ENCODE peak calls at places on chromosome 6, in five cellular contexts. One of them, this sample, is unnamed.

GRCh38 chr6:54060286-54060685 is 51.0 kb upstream of the MLIP start:
- DNase-seq in HL-60: no peak
- DNase-seq in cardiac fibroblast: peak; percentile 91
- DNase-seq in PC-3: no peak
- DNase-seq in lung: no peak
- DNase-seq in this sample: no peak

GRCh38 chr6:139145661-139146060 is 10.8 kb downstream of the HECA start:
- DNase-seq in cardiac fibroblast: no peak
- DNase-seq in lung: no peak
- DNase-seq in PC-3: no peak
- DNase-seq in HL-60: no peak
- DNase-seq in this sample: no peak

GRCh38 chr6:149862901-149863595 is 1.1 kb downstream of the LRP11 start:
- DNase-seq in PC-3: peak; percentile 87
- DNase-seq in HL-60: peak; percentile 64
- DNase-seq in lung: peak; percentile 80
- DNase-seq in cardiac fibroblast: peak; percentile 87
- DNase-seq in this sample: no peak

GRCh38 chr6:96907498-96907897 is 9.8 kb upstream of the NDUFAF4 start:
- DNase-seq in HL-60: no peak
- DNase-seq in PC-3: no peak
- DNase-seq in lung: no peak
- DNase-seq in cardiac fibroblast: peak; percentile 46
- DNase-seq in this sample: no peak

GRCh38 chr6:132122871-132123270 is 171.7 kb upstream of the CCN2 start:
- DNase-seq in lung: no peak
- DNase-seq in PC-3: no peak
- DNase-seq in HL-60: no peak
- DNase-seq in cardiac fibroblast: peak; percentile 24
- DNase-seq in this sample: no peak

GRCh38 chr6:107991939-107992560 is 34.0 kb upstream of the SEC63 start:
- DNase-seq in PC-3: no peak
- DNase-seq in lung: no peak
- DNase-seq in cardiac fibroblast: no peak
- DNase-seq in HL-60: no peak
- DNase-seq in this sample: no peak

GRCh38 chr6:105072799-105073199 is 107.0 kb downstream of the POPDC3 start:
- DNase-seq in PC-3: peak; percentile 62
- DNase-seq in lung: no peak
- DNase-seq in cardiac fibroblast: no peak
- DNase-seq in HL-60: no peak
- DNase-seq in this sample: no peak

GRCh38 chr6:149026530-149026942 is 279.7 kb downstream of the UST start:
- DNase-seq in lung: no peak
- DNase-seq in cardiac fibroblast: peak; percentile 86
- DNase-seq in PC-3: peak; percentile 82
- DNase-seq in HL-60: peak; percentile 15
- DNase-seq in this sample: no peak

GRCh38 chr6:20911826-20912225 is 377.6 kb downstream of the CDKAL1 start:
- DNase-seq in HL-60: no peak
- DNase-seq in PC-3: no peak
- DNase-seq in cardiac fibroblast: no peak
- DNase-seq in lung: no peak
- DNase-seq in this sample: no peak

GRCh38 chr6:31794294-31794865 is 1.2 kb downstream of the VARS1 start:
- DNase-seq in HL-60: peak; percentile 40
- DNase-seq in PC-3: peak; percentile 35
- DNase-seq in lung: no peak
- DNase-seq in cardiac fibroblast: peak; percentile 51
- DNase-seq in this sample: no peak

GRCh38 chr6:94071835-94072234 is 652.5 kb upstream of the EPHA7 start:
- DNase-seq in cardiac fibroblast: peak; percentile 18
- DNase-seq in HL-60: no peak
- DNase-seq in PC-3: peak; percentile 4
- DNase-seq in lung: no peak
- DNase-seq in this sample: no peak
- TF ChIP-seq CTCF in cardiac fibroblast: peak; percentile 15
- TF ChIP-seq CTCF in HL-60: no peak
- TF ChIP-seq CTCF in PC-3: peak; percentile 41
- TF ChIP-seq CTCF in lung: no peak
- TF ChIP-seq CTCF in this sample: no peak

GRCh38 chr6:27650620-27651370 is 177.9 kb upstream of the ZNF184 start:
- DNase-seq in lung: no peak
- DNase-seq in PC-3: peak; percentile 92
- DNase-seq in HL-60: peak; percentile 58
- DNase-seq in cardiac fibroblast: peak; percentile 57
- DNase-seq in this sample: no peak
- TF ChIP-seq CTCF in lung: no peak
- TF ChIP-seq CTCF in PC-3: peak; percentile 54
- TF ChIP-seq CTCF in HL-60: no peak
- TF ChIP-seq CTCF in cardiac fibroblast: peak; percentile 30
- TF ChIP-seq CTCF in this sample: no peak

GRCh38 chr6:100078509-100078908 is 84.5 kb upstream of the MCHR2 start:
- DNase-seq in HL-60: no peak
- DNase-seq in lung: no peak
- DNase-seq in cardiac fibroblast: peak; percentile 17
- DNase-seq in PC-3: peak; percentile 71
- DNase-seq in this sample: no peak
- TF ChIP-seq CTCF in HL-60: no peak
- TF ChIP-seq CTCF in lung: no peak
- TF ChIP-seq CTCF in cardiac fibroblast: peak; percentile 40
- TF ChIP-seq CTCF in PC-3: peak; percentile 79
- TF ChIP-seq CTCF in this sample: no peak

GRCh38 chr6:162123797-162124196 is 603.8 kb downstream of the PRKN start:
- DNase-seq in lung: no peak
- DNase-seq in cardiac fibroblast: peak; percentile 14
- DNase-seq in PC-3: no peak
- DNase-seq in HL-60: no peak
- DNase-seq in this sample: no peak
- TF ChIP-seq CTCF in lung: no peak
- TF ChIP-seq CTCF in cardiac fibroblast: no peak
- TF ChIP-seq CTCF in PC-3: peak; percentile 35
- TF ChIP-seq CTCF in HL-60: no peak
- TF ChIP-seq CTCF in this sample: peak; percentile 37

GRCh38 chr6:40999498-41000070 is 39.4 kb downstream of the UNC5CL start:
- DNase-seq in PC-3: peak; percentile 35
- DNase-seq in lung: peak; percentile 65
- DNase-seq in cardiac fibroblast: peak; percentile 78
- DNase-seq in HL-60: peak; percentile 66
- DNase-seq in this sample: peak; percentile 63
- TF ChIP-seq CTCF in PC-3: peak; percentile 44
- TF ChIP-seq CTCF in lung: peak; percentile 7
- TF ChIP-seq CTCF in cardiac fibroblast: peak; percentile 44
- TF ChIP-seq CTCF in HL-60: peak; percentile 27
- TF ChIP-seq CTCF in this sample: peak; percentile 27

DNA sequence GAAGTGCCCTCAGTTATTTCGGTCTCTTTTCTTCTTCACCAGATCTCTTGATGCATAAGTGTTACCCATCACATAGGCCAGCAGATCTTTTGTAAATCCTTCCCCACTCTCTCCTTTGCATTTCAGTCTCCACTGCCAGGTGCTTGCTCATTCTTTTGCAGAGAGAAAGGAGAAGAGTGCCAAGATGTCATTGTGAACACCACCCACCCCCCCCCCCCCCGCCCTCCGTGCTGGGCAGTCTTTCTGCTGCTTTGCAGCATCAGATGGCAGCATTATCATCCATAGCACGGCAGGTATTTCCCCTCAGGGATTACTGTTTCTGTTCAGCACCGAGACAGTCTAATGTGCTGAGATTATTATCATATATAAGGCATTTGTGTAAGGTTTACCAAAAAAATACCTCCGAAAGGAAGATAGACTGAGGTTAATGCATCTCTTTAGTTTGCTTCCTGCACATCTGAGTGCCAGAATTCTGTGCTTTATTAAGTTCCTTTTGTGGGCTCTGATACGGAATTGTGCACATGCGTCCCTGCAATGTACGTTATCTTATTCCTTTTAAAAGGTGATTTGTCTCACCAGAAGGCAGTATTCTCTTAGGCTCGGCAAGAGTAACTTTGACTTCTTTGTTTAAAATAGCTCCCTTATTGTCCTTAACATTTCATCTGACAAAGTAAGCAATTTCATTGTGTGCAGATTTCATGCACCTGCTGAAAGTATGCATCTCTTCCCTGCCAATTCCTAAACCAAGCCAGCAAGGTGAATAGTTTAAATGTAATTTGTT is 128.8 kb downstream of the PHACTR1 start:
- DNase-seq in PC-3: no peak
- DNase-seq in lung: no peak
- DNase-seq in cardiac fibroblast: no peak
- DNase-seq in HL-60: no peak
- DNase-seq in this sample: no peak
- TF ChIP-seq CTCF in PC-3: no peak
- TF ChIP-seq CTCF in lung: no peak
- TF ChIP-seq CTCF in cardiac fibroblast: no peak
- TF ChIP-seq CTCF in HL-60: no peak
- TF ChIP-seq CTCF in this sample: no peak

GRCh38 chr6:35945650-35946025 is 24.7 kb upstream of the SRPK1 start:
- DNase-seq in PC-3: no peak
- DNase-seq in cardiac fibroblast: no peak
- DNase-seq in lung: no peak
- DNase-seq in HL-60: no peak
- DNase-seq in this sample: no peak

GRCh38 chr6:35943390-35943789 is 22.5 kb upstream of the SRPK1 start:
- DNase-seq in HL-60: peak; percentile 31
- DNase-seq in lung: no peak
- DNase-seq in cardiac fibroblast: no peak
- DNase-seq in PC-3: no peak
- DNase-seq in this sample: no peak

GRCh38 chr6:35954335-35954734 is 33.4 kb upstream of the SRPK1 start:
- DNase-seq in cardiac fibroblast: no peak
- DNase-seq in lung: no peak
- DNase-seq in HL-60: no peak
- DNase-seq in PC-3: no peak
- DNase-seq in this sample: no peak

GRCh38 chr6:35948725-35949124 is 27.8 kb upstream of the SRPK1 start:
- DNase-seq in cardiac fibroblast: peak; percentile 42
- DNase-seq in PC-3: peak; percentile 48
- DNase-seq in HL-60: peak; percentile 63
- DNase-seq in lung: no peak
- DNase-seq in this sample: no peak
- TF ChIP-seq CTCF in cardiac fibroblast: peak; percentile 44
- TF ChIP-seq CTCF in PC-3: peak; percentile 52
- TF ChIP-seq CTCF in HL-60: peak; percentile 17
- TF ChIP-seq CTCF in lung: no peak
- TF ChIP-seq CTCF in this sample: peak; percentile 15

This sample was measured in CD14-positive monocyte.